ENCODE peak calls at places on chromosomes 5 and 9, in four cellular contexts. L, A, E and K are unnamed samples.

GRCh38 chr5:107567901-107568671 is 102.7 kb downstream of the EFNA5 start:
- DNase-seq in L (no peak), A (no peak), E (no peak), K (no peak)

GRCh38 chr9:98860871-98861293 is 53.4 kb downstream of the GALNT12 start:
- DNase-seq in L (peak), A (peak), E (no peak), K (no peak)

GRCh38 chr9:132935021-132935420 is 9.4 kb downstream of the TSC1 start:
- DNase-seq in L (no peak), A (no peak), E (no peak), K (no peak)

GRCh38 chr5:32503261-32503660 is 58.7 kb upstream of the ZFR start:
- DNase-seq in L (no peak), A (no peak), E (no peak), K (no peak)

GRCh38 chr9:112535364-112535763 is 48.7 kb downstream of the KIAA1958 start:
- DNase-seq in L (peak), A (peak), E (no peak), K (no peak)

GRCh38 chr9:90508940-90509339 is 133.7 kb downstream of the DIRAS2 start:
- DNase-seq in L (peak), A (no peak), E (no peak), K (no peak)

GRCh38 chr5:149397530-149397929 is 18.4 kb upstream of the IL17B start:
- DNase-seq in L (peak), A (peak), E (no peak), K (no peak)

GRCh38 chr5:100840364-100840763 is 62.7 kb downstream of the ST8SIA4 start:
- DNase-seq in L (no peak), A (peak), E (peak), K (no peak)

GRCh38 chr9:94002316-94003140 is 47.4 kb upstream of the BARX1 start:
- DNase-seq in L (peak), A (peak), E (no peak), K (no peak)

GRCh38 chr5:160001051-160001450 is 7.9 kb upstream of the TTC1 start:
- DNase-seq in L (no peak), A (no peak), E (no peak), K (no peak)

GRCh38 chr9:33159058-33159759 is 7.9 kb downstream of the B4GALT1 start:
- DNase-seq in L (peak), A (peak), E (peak), K (no peak)

GRCh38 chr5:43429016-43429415 is 16.8 kb upstream of the CCL28 start:
- DNase-seq in L (no peak), A (no peak), E (no peak), K (no peak)

GRCh38 chr9:116151966-116152381 is 1.6 kb upstream of the PAPPA start:
- DNase-seq in L (peak), A (peak), E (no peak), K (no peak)

GRCh38 chr5:13910637-13911288 is 33.7 kb downstream of the DNAH5 start:
- DNase-seq in L (no peak), A (no peak), E (no peak), K (peak)

GRCh38 chr9:95189230-95190098 is 128.0 kb downstream of the FANCC start:
- DNase-seq in L (peak), A (peak), E (no peak), K (no peak)

GRCh38 chr9:6609499-6610016 is 36.0 kb downstream of the GLDC start:
- DNase-seq in L (no peak), A (no peak), E (no peak), K (no peak)

GRCh38 chr9:130366072-130366471 is 78.7 kb upstream of the ASS1 start:
- DNase-seq in L (no peak), A (no peak), E (no peak), K (no peak)

GRCh38 chr5:138981606-138982005 is 106.5 kb upstream of the LRRTM2 start:
- DNase-seq in L (no peak), A (peak), E (no peak), K (no peak)

GRCh38 chr5:153135416-153135815 is 355.1 kb upstream of the GRIA1 start:
- DNase-seq in L (peak), A (no peak), E (no peak), K (no peak)

GRCh38 chr5:110386782-110387181 is 339.7 kb downstream of the TMEM232 start:
- DNase-seq in L (peak), A (peak), E (no peak), K (peak)

GRCh38 chr9:1743121-1743710 is 271.9 kb upstream of the SMARCA2 start:
- DNase-seq in L (no peak), A (no peak), E (no peak), K (no peak)